ENCODE peak calls at places on chromosomes 3 and 15, in ten cellular contexts. One of them, this sample, is unnamed.

GRCh38 chr3:13420051-13420816 is at the start of gene NUP210:
- DNase-seq in fibroblast of mammary gland: no peak
- DNase-seq in keratinocyte: no peak
- DNase-seq in cardiac fibroblast: no peak
- DNase-seq in fibroblast of lung: no peak
- DNase-seq in esophagus muscularis mucosa: no peak
- DNase-seq in neuronal stem cell: peak; percentile 63
- DNase-seq in HL-60: peak; percentile 53
- DNase-seq in cardiac muscle cell: no peak
- DNase-seq in brain microvascular endothelial cell: no peak
- DNase-seq in this sample: no peak

GRCh38 chr15:72785452-72786243 is 2.1 kb upstream of the ADPGK start:
- DNase-seq in fibroblast of lung: peak; percentile 78
- DNase-seq in HL-60: no peak
- DNase-seq in keratinocyte: no peak
- DNase-seq in brain microvascular endothelial cell: peak; percentile 66
- DNase-seq in esophagus muscularis mucosa: no peak
- DNase-seq in neuronal stem cell: no peak
- DNase-seq in fibroblast of mammary gland: peak; percentile 45
- DNase-seq in cardiac fibroblast: peak; percentile 10
- DNase-seq in cardiac muscle cell: peak; percentile 22
- DNase-seq in this sample: peak; percentile 15

GRCh38 chr15:72057548-72058091 is 60.3 kb downstream of the MYO9A start:
- DNase-seq in cardiac muscle cell: peak; percentile 32
- DNase-seq in keratinocyte: no peak
- DNase-seq in fibroblast of mammary gland: no peak
- DNase-seq in cardiac fibroblast: no peak
- DNase-seq in neuronal stem cell: peak; percentile 3
- DNase-seq in brain microvascular endothelial cell: no peak
- DNase-seq in esophagus muscularis mucosa: no peak
- DNase-seq in fibroblast of lung: no peak
- DNase-seq in HL-60: no peak
- DNase-seq in this sample: no peak

GRCh38 chr3:85781806-85782205 is 823.0 kb downstream of the CADM2 start:
- DNase-seq in cardiac fibroblast: no peak
- DNase-seq in fibroblast of lung: peak; percentile 33
- DNase-seq in brain microvascular endothelial cell: no peak
- DNase-seq in HL-60: no peak
- DNase-seq in neuronal stem cell: no peak
- DNase-seq in esophagus muscularis mucosa: no peak
- DNase-seq in fibroblast of mammary gland: no peak
- DNase-seq in keratinocyte: no peak
- DNase-seq in cardiac muscle cell: no peak
- DNase-seq in this sample: no peak

GRCh38 chr3:178041931-178042330 is 494.3 kb upstream of the KCNMB2 start:
- DNase-seq in HL-60: no peak
- DNase-seq in fibroblast of mammary gland: no peak
- DNase-seq in neuronal stem cell: no peak
- DNase-seq in brain microvascular endothelial cell: no peak
- DNase-seq in cardiac fibroblast: no peak
- DNase-seq in esophagus muscularis mucosa: no peak
- DNase-seq in cardiac muscle cell: no peak
- DNase-seq in keratinocyte: no peak
- DNase-seq in fibroblast of lung: no peak
- DNase-seq in this sample: no peak

GRCh38 chr3:107598926-107599754 is 76.4 kb downstream of the BBX start:
- DNase-seq in cardiac fibroblast: peak; percentile 69
- DNase-seq in esophagus muscularis mucosa: no peak
- DNase-seq in fibroblast of mammary gland: peak; percentile 53
- DNase-seq in cardiac muscle cell: peak; percentile 62
- DNase-seq in fibroblast of lung: peak; percentile 55
- DNase-seq in neuronal stem cell: no peak
- DNase-seq in keratinocyte: no peak
- DNase-seq in HL-60: no peak
- DNase-seq in brain microvascular endothelial cell: peak; percentile 55
- DNase-seq in this sample: no peak

GRCh38 chr3:99858461-99858860 is 40.8 kb downstream of the CMSS1 start:
- DNase-seq in cardiac muscle cell: no peak
- DNase-seq in HL-60: no peak
- DNase-seq in keratinocyte: no peak
- DNase-seq in esophagus muscularis mucosa: no peak
- DNase-seq in fibroblast of mammary gland: no peak
- DNase-seq in cardiac fibroblast: no peak
- DNase-seq in brain microvascular endothelial cell: no peak
- DNase-seq in neuronal stem cell: no peak
- DNase-seq in fibroblast of lung: no peak
- DNase-seq in this sample: no peak

GRCh38 chr3:15345051-15345607 is 12.7 kb upstream of the SH3BP5 start:
- DNase-seq in HL-60: no peak
- DNase-seq in brain microvascular endothelial cell: no peak
- DNase-seq in fibroblast of mammary gland: no peak
- DNase-seq in neuronal stem cell: no peak
- DNase-seq in cardiac fibroblast: no peak
- DNase-seq in esophagus muscularis mucosa: no peak
- DNase-seq in keratinocyte: no peak
- DNase-seq in fibroblast of lung: no peak
- DNase-seq in cardiac muscle cell: no peak
- DNase-seq in this sample: no peak

GRCh38 chr3:71066356-71066755 is 517.2 kb downstream of the FOXP1 start:
- DNase-seq in brain microvascular endothelial cell: no peak
- DNase-seq in cardiac fibroblast: peak; percentile 32
- DNase-seq in cardiac muscle cell: no peak
- DNase-seq in fibroblast of mammary gland: no peak
- DNase-seq in keratinocyte: no peak
- DNase-seq in fibroblast of lung: no peak
- DNase-seq in HL-60: no peak
- DNase-seq in esophagus muscularis mucosa: no peak
- DNase-seq in neuronal stem cell: no peak
- DNase-seq in this sample: no peak
- H3K4me3 ChIP-seq in brain microvascular endothelial cell: no peak overlapping the region
- H3K4me3 ChIP-seq in cardiac fibroblast: no peak overlapping the region
- H3K4me3 ChIP-seq in cardiac muscle cell: peak overlapping the region; percentile 61
- H3K4me3 ChIP-seq in fibroblast of mammary gland: no peak overlapping the region
- H3K4me3 ChIP-seq in keratinocyte: no peak overlapping the region
- H3K4me3 ChIP-seq in fibroblast of lung: no peak overlapping the region
- H3K4me3 ChIP-seq in HL-60: peak overlapping the region; percentile 9
- H3K4me3 ChIP-seq in esophagus muscularis mucosa: peak overlapping the region; percentile 75
- H3K4me3 ChIP-seq in neuronal stem cell: peak overlapping the region; percentile 60
- H3K4me3 ChIP-seq in this sample: no peak overlapping the region

DNA sequence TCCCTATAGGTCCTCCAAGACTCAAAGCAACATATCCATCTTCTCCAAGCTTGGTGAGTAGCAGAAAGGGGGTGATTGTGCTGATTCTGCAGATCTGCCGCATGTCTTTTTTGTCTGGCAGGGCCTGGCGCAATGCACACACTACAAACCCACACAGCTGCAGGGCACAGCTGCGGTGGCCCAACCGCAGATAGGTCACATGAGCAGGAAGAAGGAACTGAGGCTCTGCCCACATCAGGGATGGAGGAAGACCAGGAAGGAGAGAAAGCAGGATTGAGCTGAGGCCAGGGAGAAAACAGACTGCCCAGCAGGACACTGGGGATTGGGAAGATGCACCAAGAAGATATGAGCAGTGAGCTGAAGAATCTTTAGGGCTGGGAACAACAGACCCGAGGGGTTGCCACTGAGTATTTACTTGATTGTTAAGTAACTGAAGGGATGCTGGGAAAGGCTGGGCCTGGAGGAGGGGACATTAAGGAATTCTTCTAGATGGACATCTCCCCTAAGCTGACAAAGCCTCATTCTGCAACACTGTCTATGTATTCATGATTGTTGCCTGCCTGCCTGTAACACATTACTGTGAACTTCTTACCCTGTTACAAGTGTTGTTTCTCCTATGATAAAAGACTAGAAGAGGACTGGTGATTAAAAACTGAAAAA is 126.7 kb downstream of the MYLK start:
- DNase-seq in neuronal stem cell: no peak
- DNase-seq in fibroblast of lung: no peak
- DNase-seq in keratinocyte: no peak
- DNase-seq in HL-60: peak; percentile 78
- DNase-seq in cardiac fibroblast: no peak
- DNase-seq in brain microvascular endothelial cell: no peak
- DNase-seq in esophagus muscularis mucosa: no peak
- DNase-seq in fibroblast of mammary gland: no peak
- DNase-seq in cardiac muscle cell: no peak
- DNase-seq in this sample: no peak
- H3K4me3 ChIP-seq in neuronal stem cell: no peak overlapping the region
- H3K4me3 ChIP-seq in fibroblast of lung: no peak overlapping the region
- H3K4me3 ChIP-seq in keratinocyte: no peak overlapping the region
- H3K4me3 ChIP-seq in HL-60: no peak overlapping the region
- H3K4me3 ChIP-seq in cardiac fibroblast: no peak overlapping the region
- H3K4me3 ChIP-seq in brain microvascular endothelial cell: no peak overlapping the region
- H3K4me3 ChIP-seq in esophagus muscularis mucosa: no peak overlapping the region
- H3K4me3 ChIP-seq in fibroblast of mammary gland: no peak overlapping the region
- H3K4me3 ChIP-seq in cardiac muscle cell: no peak overlapping the region
- H3K4me3 ChIP-seq in this sample: no peak overlapping the region

GRCh38 chr15:80252281-80252619 is 237 bp upstream of the CTXND1 start:
- DNase-seq in fibroblast of mammary gland: no peak
- DNase-seq in esophagus muscularis mucosa: no peak
- DNase-seq in HL-60: no peak
- DNase-seq in keratinocyte: no peak
- DNase-seq in neuronal stem cell: no peak
- DNase-seq in cardiac fibroblast: no peak
- DNase-seq in fibroblast of lung: no peak
- DNase-seq in cardiac muscle cell: no peak
- DNase-seq in brain microvascular endothelial cell: no peak
- DNase-seq in this sample: no peak
- H3K4me3 ChIP-seq in fibroblast of mammary gland: no peak overlapping the region
- H3K4me3 ChIP-seq in esophagus muscularis mucosa: peak overlapping the region; percentile 48
- H3K4me3 ChIP-seq in HL-60: no peak overlapping the region
- H3K4me3 ChIP-seq in keratinocyte: no peak overlapping the region
- H3K4me3 ChIP-seq in neuronal stem cell: peak overlapping the region; percentile 20
- H3K4me3 ChIP-seq in cardiac fibroblast: no peak overlapping the region
- H3K4me3 ChIP-seq in fibroblast of lung: no peak overlapping the region
- H3K4me3 ChIP-seq in cardiac muscle cell: peak overlapping the region; percentile 25
- H3K4me3 ChIP-seq in brain microvascular endothelial cell: no peak overlapping the region
- H3K4me3 ChIP-seq in this sample: no peak overlapping the region

GRCh38 chr3:32819086-32819450 is 1.3 kb downstream of the TRIM71 start:
- DNase-seq in neuronal stem cell: no peak
- DNase-seq in fibroblast of mammary gland: no peak
- DNase-seq in fibroblast of lung: no peak
- DNase-seq in brain microvascular endothelial cell: no peak
- DNase-seq in HL-60: no peak
- DNase-seq in keratinocyte: no peak
- DNase-seq in cardiac muscle cell: no peak
- DNase-seq in cardiac fibroblast: no peak
- DNase-seq in esophagus muscularis mucosa: no peak
- DNase-seq in this sample: no peak

GRCh38 chr3:32817195-32817560 is 619 bp upstream of the TRIM71 start:
- DNase-seq in fibroblast of lung: no peak
- DNase-seq in neuronal stem cell: no peak
- DNase-seq in keratinocyte: no peak
- DNase-seq in brain microvascular endothelial cell: no peak
- DNase-seq in fibroblast of mammary gland: no peak
- DNase-seq in cardiac muscle cell: no peak
- DNase-seq in esophagus muscularis mucosa: no peak
- DNase-seq in cardiac fibroblast: no peak
- DNase-seq in HL-60: peak; percentile 20
- DNase-seq in this sample: no peak

GRCh38 chr3:32819581-32820348 is 2.0 kb downstream of the TRIM71 start:
- DNase-seq in cardiac muscle cell: no peak
- DNase-seq in cardiac fibroblast: no peak
- DNase-seq in HL-60: no peak
- DNase-seq in esophagus muscularis mucosa: no peak
- DNase-seq in keratinocyte: no peak
- DNase-seq in fibroblast of lung: no peak
- DNase-seq in neuronal stem cell: no peak
- DNase-seq in brain microvascular endothelial cell: no peak
- DNase-seq in fibroblast of mammary gland: no peak
- DNase-seq in this sample: no peak

GRCh38 chr3:32817561-32818430 is at the start of gene TRIM71:
- DNase-seq in cardiac muscle cell: no peak
- DNase-seq in esophagus muscularis mucosa: no peak
- DNase-seq in fibroblast of lung: no peak
- DNase-seq in fibroblast of mammary gland: peak; percentile 8
- DNase-seq in neuronal stem cell: no peak
- DNase-seq in brain microvascular endothelial cell: no peak
- DNase-seq in cardiac fibroblast: peak; percentile 22
- DNase-seq in keratinocyte: no peak
- DNase-seq in HL-60: no peak
- DNase-seq in this sample: no peak

DNA sequence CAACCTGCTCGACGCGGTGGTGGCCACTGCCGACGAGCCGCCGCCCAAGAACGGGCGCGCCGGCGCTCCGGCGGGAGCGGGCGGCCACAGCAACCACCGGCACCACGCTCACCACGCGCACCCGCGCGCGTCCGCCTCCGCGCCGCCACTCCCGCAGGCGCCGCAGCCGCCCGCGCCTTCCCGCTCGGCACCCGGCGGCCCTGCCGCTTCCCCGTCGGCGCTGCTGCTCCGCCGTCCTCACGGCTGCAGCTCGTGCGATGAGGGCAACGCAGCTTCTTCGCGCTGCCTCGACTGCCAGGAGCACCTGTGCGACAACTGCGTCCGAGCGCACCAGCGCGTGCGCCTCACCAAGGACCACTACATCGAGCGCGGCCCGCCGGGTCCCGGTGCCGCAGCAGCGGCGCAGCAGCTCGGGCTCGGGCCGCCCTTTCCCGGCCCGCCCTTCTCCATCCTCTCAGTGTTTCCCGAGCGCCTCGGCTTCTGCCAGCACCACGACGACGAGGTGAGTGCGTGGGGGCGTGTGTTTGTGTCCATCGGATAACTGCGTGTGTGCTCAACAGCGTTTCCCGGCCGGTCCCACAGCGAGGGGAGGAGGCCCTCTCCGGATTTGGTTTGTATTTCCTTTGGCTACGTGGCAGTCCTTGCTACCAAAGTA is 761 bp downstream of the TRIM71 start:
- DNase-seq in cardiac fibroblast: no peak
- DNase-seq in brain microvascular endothelial cell: no peak
- DNase-seq in fibroblast of lung: no peak
- DNase-seq in neuronal stem cell: no peak
- DNase-seq in cardiac muscle cell: no peak
- DNase-seq in HL-60: no peak
- DNase-seq in esophagus muscularis mucosa: no peak
- DNase-seq in fibroblast of mammary gland: no peak
- DNase-seq in keratinocyte: no peak
- DNase-seq in this sample: no peak
- H3K4me3 ChIP-seq in cardiac fibroblast: no peak overlapping the region
- H3K4me3 ChIP-seq in brain microvascular endothelial cell: no peak overlapping the region
- H3K4me3 ChIP-seq in fibroblast of lung: no peak overlapping the region
- H3K4me3 ChIP-seq in neuronal stem cell: peak overlapping the region; percentile 94
- H3K4me3 ChIP-seq in cardiac muscle cell: peak overlapping the region; percentile 48
- H3K4me3 ChIP-seq in HL-60: no peak overlapping the region
- H3K4me3 ChIP-seq in esophagus muscularis mucosa: peak overlapping the region; percentile 48
- H3K4me3 ChIP-seq in fibroblast of mammary gland: no peak overlapping the region
- H3K4me3 ChIP-seq in keratinocyte: no peak overlapping the region
- H3K4me3 ChIP-seq in this sample: no peak overlapping the region

This sample was measured in AG04450.